ENCODE peak calls at places on chromosome 1, in seven cellular contexts. P is HCT116, V is A549, A is H9, S is cardiac muscle cell, Q is neural progenitor cell, C is Karpas-422. B is an unnamed sample.

GRCh38 chr1:8721681-8722324 is 95.6 kb downstream of the RERE start:
- DNase-seq in P (no peak), V (no peak), A (no peak), S (no peak), Q (no peak), C (no peak), B (no peak)

GRCh38 chr1:94362466-94363058 is 55.6 kb upstream of the ABCD3 start:
- DNase-seq in P (no peak), V (no peak), A (no peak), S (peak; percentile 48), Q (no peak), C (no peak), B (no peak)

GRCh38 chr1:159261726-159262494 is 40.2 kb upstream of the FCER1A start:
- DNase-seq in P (no peak), V (no peak), A (no peak), S (no peak), Q (no peak), C (no peak), B (no peak)

GRCh38 chr1:172977296-172978027 is 73.3 kb downstream of the TNFSF18 start:
- DNase-seq in P (no peak), V (no peak), A (no peak), S (no peak), Q (no peak), C (no peak), B (no peak)

GRCh38 chr1:8423134-8423701 is 105.3 kb downstream of the SLC45A1 start:
- DNase-seq in P (no peak), V (no peak), A (no peak), S (no peak), Q (peak; percentile 53), C (peak; percentile 71), B (peak; percentile 48)

GRCh38 chr1:218665216-218665615 is 320.1 kb downstream of the TGFB2 start:
- DNase-seq in P (no peak), V (peak; percentile 83), A (no peak), S (peak; percentile 78), Q (no peak), C (peak; percentile 42), B (no peak)

GRCh38 chr1:168767885-168768584 is 39.0 kb upstream of the DPT start:
- DNase-seq in P (no peak), V (no peak), A (no peak), S (peak; percentile 76), Q (no peak), C (no peak), B (no peak)

GRCh38 chr1:42335809-42336518 is 929 bp upstream of the FOXJ3 start:
- DNase-seq in P (no peak), V (peak; percentile 72), A (no peak), S (peak; percentile 77), Q (no peak), C (no peak), B (peak; percentile 95)

GRCh38 chr1:92029241-92029922 is 403 bp upstream of the EPHX4 start:
- DNase-seq in P (no peak), V (peak; percentile 1), A (peak; percentile 40), S (no peak), Q (peak; percentile 5), C (no peak), B (no peak)

GRCh38 chr1:162218975-162219374 is 149.5 kb downstream of the NOS1AP start:
- DNase-seq in P (no peak), V (no peak), A (no peak), S (no peak), Q (no peak), C (no peak), B (no peak)

GRCh38 chr1:230167419-230167852 is 100.4 kb downstream of the GALNT2 start:
- DNase-seq in P (peak; percentile 59), V (peak; percentile 73), A (peak; percentile 62), S (peak; percentile 64), Q (peak; percentile 36), C (peak; percentile 82), B (peak; percentile 66)

GRCh38 chr1:168613689-168614655 is 37.6 kb downstream of the XCL1 start:
- DNase-seq in P (no peak), V (no peak), A (no peak), S (no peak), Q (peak; percentile 40), C (no peak), B (peak; percentile 30)

GRCh38 chr1:101185421-101185820 is 51.4 kb upstream of the S1PR1 start:
- DNase-seq in P (no peak), V (no peak), A (no peak), S (peak; percentile 38), Q (no peak), C (no peak), B (no peak)

GRCh38 chr1:228770779-228771223 is 35.5 kb downstream of the RHOU start:
- DNase-seq in P (no peak), V (no peak), A (no peak), S (no peak), Q (no peak), C (no peak), B (no peak)

GRCh38 chr1:193589597-193590040 is 403.2 kb upstream of the B3GALT2 start:
- DNase-seq in P (no peak), V (no peak), A (no peak), S (peak; percentile 82), Q (no peak), C (no peak), B (no peak)

GRCh38 chr1:230173176-230173575 is 106.1 kb downstream of the GALNT2 start:
- DNase-seq in P (no peak), V (no peak), A (peak; percentile 10), S (no peak), Q (no peak), C (no peak), B (no peak)

GRCh38 chr1:214438059-214438458 is 113.3 kb downstream of the PTPN14 start:
- DNase-seq in P (no peak), V (no peak), A (peak; percentile 50), S (no peak), Q (no peak), C (no peak), B (no peak)

GRCh38 chr1:8370046-8370881 is 52.4 kb downstream of the SLC45A1 start:
- DNase-seq in P (no peak), V (no peak), A (no peak), S (no peak), Q (no peak), C (no peak), B (peak; percentile 43)

GRCh38 chr1:18458751-18459133 is 22.0 kb upstream of the KLHDC7A start:
- DNase-seq in P (no peak), V (no peak), A (no peak), S (no peak), Q (peak; percentile 37), C (no peak), B (no peak)

GRCh38 chr1:35725591-35725990 is 6.9 kb upstream of the C1orf216 start:
- DNase-seq in P (no peak), V (no peak), A (no peak), S (peak; percentile 33), Q (peak; percentile 63), C (no peak), B (no peak)

DNA sequence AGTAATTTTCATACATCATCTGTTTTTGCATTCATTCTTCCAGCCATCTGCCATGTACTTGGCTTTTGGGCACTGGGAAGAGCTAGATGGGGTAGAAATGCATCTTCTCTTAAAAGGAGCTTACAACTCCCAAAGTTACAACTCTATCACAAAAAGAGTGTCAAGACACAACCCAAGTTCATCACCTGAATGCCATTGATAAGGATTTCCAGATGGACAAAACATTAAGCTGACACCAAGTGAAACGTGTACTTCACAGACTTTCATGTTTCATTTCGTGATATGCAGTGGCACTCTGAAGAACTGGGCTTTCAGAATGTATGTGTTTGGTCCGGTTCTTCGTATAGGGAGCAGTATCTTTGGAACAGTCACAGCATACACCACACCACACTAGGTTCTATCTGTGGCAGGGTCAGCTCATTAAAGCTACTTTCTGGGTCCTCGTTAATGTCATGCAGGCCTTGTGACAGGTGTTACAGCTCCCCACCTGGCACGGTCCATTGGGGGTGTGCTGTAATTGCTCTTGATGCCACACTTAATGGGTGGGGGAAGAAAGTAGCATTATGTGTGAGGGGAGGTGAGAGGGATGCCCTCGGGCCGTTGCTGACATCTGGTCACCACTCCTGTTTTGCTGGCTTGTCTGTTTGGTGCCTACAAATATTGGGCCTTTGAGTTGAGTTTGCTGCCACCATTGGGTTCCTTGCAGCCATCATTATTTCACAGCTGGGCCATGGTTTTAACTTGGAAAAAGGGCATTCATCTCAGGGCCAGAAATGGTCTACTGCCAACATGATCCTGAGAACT is 164.9 kb downstream of the NFIA start:
- DNase-seq in P (no peak), V (no peak), A (no peak), S (no peak), Q (no peak), C (no peak), B (no peak)
- H3K4me1 ChIP-seq in P (peaks cover 11% of the 10 kb centered on the region), V (peaks cover 18% of the 10 kb centered on the region), A (peaks cover 5% of the 10 kb centered on the region), S (peaks cover 25% of the 10 kb centered on the region), Q (peaks cover 34% of the 10 kb centered on the region), C (peaks cover 7% of the 10 kb centered on the region), B (no peaks in the 10 kb centered on the region)

GRCh38 chr1:10212476-10212875 is 2.1 kb downstream of the KIF1B start:
- DNase-seq in P (no peak), V (no peak), A (no peak), S (no peak), Q (no peak), C (no peak), B (no peak)
- H3K4me1 ChIP-seq in P (peaks cover 11% of the 10 kb centered on the region), V (peaks cover 17% of the 10 kb centered on the region), A (no peaks in the 10 kb centered on the region), S (peaks cover 19% of the 10 kb centered on the region), Q (peaks cover 34% of the 10 kb centered on the region), C (peaks cover 8% of the 10 kb centered on the region), B (peaks cover 12% of the 10 kb centered on the region)

GRCh38 chr1:29657816-29658215 is 421.5 kb downstream of the PTPRU start:
- DNase-seq in P (no peak), V (no peak), A (no peak), S (no peak), Q (no peak), C (no peak), B (no peak)
- H3K4me1 ChIP-seq in P (no peaks in the 10 kb centered on the region), V (no peaks in the 10 kb centered on the region), A (no peaks in the 10 kb centered on the region), S (no peaks in the 10 kb centered on the region), Q (no peaks in the 10 kb centered on the region), C (no peaks in the 10 kb centered on the region), B (no peaks in the 10 kb centered on the region)

GRCh38 chr1:117609471-117609911 is 3.6 kb downstream of the TENT5C start:
- DNase-seq in P (no peak), V (no peak), A (no peak), S (no peak), Q (no peak), C (no peak), B (no peak)

GRCh38 chr1:117611894-117612481 is 6.1 kb downstream of the TENT5C start:
- DNase-seq in P (no peak), V (no peak), A (no peak), S (no peak), Q (no peak), C (no peak), B (no peak)

GRCh38 chr1:117612517-117613248 is 6.8 kb downstream of the TENT5C start:
- DNase-seq in P (peak; percentile 36), V (peak; percentile 32), A (peak; percentile 6), S (peak; percentile 85), Q (no peak), C (no peak), B (peak; percentile 92)

GRCh38 chr1:117610036-117610435 is 4.2 kb downstream of the TENT5C start:
- DNase-seq in P (no peak), V (no peak), A (no peak), S (no peak), Q (no peak), C (no peak), B (no peak)

DNA sequence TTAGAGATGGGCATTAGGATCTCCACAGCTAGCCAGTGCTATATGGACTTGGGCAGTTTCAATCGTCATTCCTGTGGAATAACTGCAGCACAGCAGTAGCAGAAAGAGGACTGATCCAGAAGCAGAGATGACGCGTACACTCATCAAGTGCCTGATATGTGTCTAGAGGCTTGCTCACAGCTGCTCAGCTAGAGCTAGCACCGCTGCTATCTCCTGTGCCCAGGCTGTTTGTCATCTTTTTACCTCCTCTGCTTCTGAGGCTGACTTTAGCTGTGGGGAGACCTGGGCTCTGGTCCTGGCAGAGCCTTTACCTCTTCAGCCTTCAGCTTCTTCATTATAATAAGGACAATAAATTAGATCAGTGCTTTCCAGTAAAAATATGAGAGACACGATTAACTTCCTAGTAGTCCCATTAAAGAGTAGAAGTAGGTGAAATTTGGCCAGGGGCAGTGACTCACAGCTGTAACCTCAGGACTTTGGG is 5.3 kb downstream of the TENT5C start:
- DNase-seq in P (no peak), V (no peak), A (peak; percentile 5), S (peak; percentile 36), Q (no peak), C (no peak), B (no peak)
- H3K4me1 ChIP-seq in P (peaks cover 9% of the 10 kb centered on the region), V (peaks cover 14% of the 10 kb centered on the region), A (no peaks in the 10 kb centered on the region), S (peaks cover 20% of the 10 kb centered on the region), Q (peaks cover 17% of the 10 kb centered on the region), C (peaks cover 16% of the 10 kb centered on the region), B (peaks cover 8% of the 10 kb centered on the region)